ENCODE peak calls at places on chromosomes 7 and 10, in eight cellular contexts. I, R, U, E, Y, Z, S and K are unnamed samples.

GRCh38 chr7:84196007-84196551 is 1.5 kb upstream of the SEMA3A start:
- DNase-seq in S (no peak), I (no peak), Z (no peak), Y (no peak), E (no peak), R (no peak), U (no peak), K (no peak)

GRCh38 chr10:58796242-58796641 is 283.6 kb downstream of the BICC1 start:
- DNase-seq in E (no peak), S (no peak), Z (no peak), I (no peak), Y (no peak), R (no peak), U (no peak), K (no peak)

GRCh38 chr10:78757542-78757941 is 311.2 kb upstream of the ZMIZ1 start:
- DNase-seq in Z (no peak), U (no peak), I (no peak), Y (no peak), R (no peak), S (no peak), E (no peak), K (no peak)

GRCh38 chr10:73840403-73841301 is 29.3 kb upstream of the NDST2 start:
- DNase-seq in S (no peak), U (no peak), Y (no peak), R (peak; percentile 59), E (no peak), Z (peak; percentile 99), I (no peak), K (no peak)

GRCh38 chr10:23384364-23384763 is 39.8 kb upstream of the C10orf67 start:
- DNase-seq in Z (no peak), S (no peak), U (no peak), Y (no peak), E (no peak), R (no peak), I (no peak), K (no peak)

GRCh38 chr7:103446046-103446520 is at the start of gene SLC26A5:
- DNase-seq in U (peak; percentile 62), Y (peak; percentile 74), E (no peak), Z (no peak), S (peak; percentile 76), R (peak; percentile 92), I (no peak), K (no peak)

GRCh38 chr7:4174451-4174850 is 507.6 kb upstream of the FOXK1 start:
- DNase-seq in E (no peak), I (no peak), Y (no peak), U (no peak), R (no peak), S (no peak), Z (no peak), K (no peak)

GRCh38 chr10:35304649-35305048 is 31.7 kb upstream of the CCNY start:
- DNase-seq in Y (no peak), R (no peak), E (no peak), Z (no peak), I (no peak), U (no peak), S (no peak), K (no peak)

GRCh38 chr10:44023517-44023916 is 361.4 kb downstream of the CXCL12 start:
- DNase-seq in I (no peak), Z (no peak), Y (no peak), R (no peak), U (no peak), E (no peak), S (no peak), K (no peak)

GRCh38 chr7:155392726-155393570 is 65.0 kb upstream of the EN2 start:
- DNase-seq in S (no peak), I (no peak), R (no peak), Z (no peak), E (peak; percentile 59), U (no peak), Y (no peak), K (no peak)

GRCh38 chr10:49387029-49387428 is 8.9 kb downstream of the DRGX start:
- DNase-seq in I (no peak), S (no peak), R (no peak), Y (no peak), U (no peak), Z (no peak), E (no peak), K (no peak)

GRCh38 chr7:73858807-73859206 is 2.2 kb upstream of the TMEM270 start:
- DNase-seq in E (no peak), S (no peak), R (no peak), Y (no peak), U (no peak), I (no peak), Z (no peak), K (no peak)

GRCh38 chr7:50696810-50697582 is 85.7 kb downstream of the GRB10 start:
- DNase-seq in Z (peak; percentile 32), Y (no peak), U (no peak), E (no peak), I (no peak), S (no peak), R (no peak), K (no peak)

GRCh38 chr7:94056796-94057207 is 52.6 kb upstream of the BET1 start:
- DNase-seq in Z (no peak), E (no peak), U (no peak), S (no peak), Y (no peak), R (no peak), I (no peak), K (no peak)

GRCh38 chr10:13939391-13939790 is 352.6 kb downstream of the PRPF18 start:
- DNase-seq in R (no peak), U (no peak), Z (no peak), E (no peak), S (no peak), Y (no peak), I (no peak), K (no peak)

GRCh38 chr7:12612622-12613021 is 42.1 kb downstream of the SCIN start:
- DNase-seq in U (no peak), E (no peak), R (no peak), I (no peak), Z (no peak), Y (no peak), S (no peak), K (no peak)

DNA sequence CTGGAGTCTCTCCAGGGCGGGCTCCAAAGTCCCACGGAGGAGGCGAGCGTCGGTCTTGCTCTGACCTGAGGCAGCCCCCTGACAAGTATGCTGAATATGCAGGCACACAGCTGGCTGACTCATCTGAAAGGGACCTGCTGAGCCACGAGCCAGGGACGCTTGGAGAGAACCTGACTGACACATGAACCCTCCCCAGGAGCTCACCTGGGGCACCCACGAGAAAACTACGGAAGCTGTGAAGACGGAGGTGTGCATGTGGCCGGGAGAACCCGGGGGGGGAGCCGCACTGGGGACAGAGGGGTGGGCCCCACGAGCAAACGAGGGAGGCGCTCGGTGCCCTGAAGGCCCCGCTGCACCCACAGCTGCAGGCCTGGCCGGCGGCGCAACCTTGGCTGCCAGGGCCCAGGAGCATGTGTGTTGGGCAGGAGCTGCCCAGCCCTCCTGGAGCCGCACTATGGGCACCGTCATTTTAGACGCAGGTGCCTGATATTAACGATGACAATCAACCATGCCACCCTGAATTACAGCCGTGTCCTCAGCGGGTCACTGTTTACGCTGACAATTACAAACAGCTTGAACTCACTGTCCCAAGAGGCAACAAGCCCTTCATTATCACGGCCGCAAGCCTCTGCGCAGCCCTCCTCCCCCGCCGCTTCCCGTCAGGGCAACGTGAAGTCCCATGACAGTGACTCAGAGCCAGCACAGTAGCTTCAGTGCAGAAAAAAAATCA is 64.7 kb downstream of the DIP2C start:
- DNase-seq in S (no peak), E (no peak), R (peak; percentile 72), I (peak; percentile 75), Z (peak; percentile 69), U (peak; percentile 36), Y (no peak), K (peak; percentile 90)
- TF ChIP-seq POLR2A in S (no peak), E (no peak), R (no peak), I (no peak), Z (peak; percentile 23), U (no peak), Y (no peak), K (no peak)

DNA sequence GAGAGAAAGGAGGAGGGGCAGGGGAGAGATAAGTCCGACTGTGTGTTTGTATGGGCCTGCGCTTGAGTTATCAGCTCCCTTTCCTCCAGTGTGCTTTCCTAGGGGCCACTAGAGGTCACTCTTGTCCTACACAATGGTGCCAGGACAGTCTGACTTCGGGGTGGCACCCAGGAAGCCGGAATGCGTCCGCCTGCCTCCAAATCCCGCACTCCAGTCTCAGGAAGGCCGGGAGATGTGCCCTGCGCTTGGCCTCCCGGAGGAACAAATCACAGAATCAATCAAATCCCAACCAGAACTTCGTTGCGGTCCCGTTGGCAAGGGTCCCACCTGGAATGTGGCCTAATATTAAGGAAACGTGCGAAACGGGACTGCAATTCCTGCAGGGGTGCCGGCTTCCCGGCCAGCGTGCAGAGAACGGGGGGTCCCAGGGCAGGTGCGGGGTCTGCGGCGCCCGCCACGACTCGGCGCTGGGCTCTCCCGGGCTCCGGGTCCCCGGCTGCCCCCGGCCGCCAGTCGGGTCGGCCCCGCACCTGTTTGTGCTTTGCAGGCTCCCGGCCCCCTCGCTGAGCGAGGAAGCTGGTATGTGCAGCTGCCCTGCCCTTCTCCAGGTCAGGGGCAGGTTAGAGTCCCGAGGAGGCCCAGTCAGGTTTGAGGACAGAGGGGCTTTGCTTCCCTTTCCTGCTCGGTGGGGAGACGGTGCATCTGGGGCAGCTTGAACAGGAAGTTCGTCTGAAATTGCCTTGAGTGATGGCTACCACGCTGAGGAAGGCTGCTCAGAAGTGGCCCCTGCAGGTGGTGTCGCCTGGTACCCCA is 21.0 kb upstream of the HPS1 start:
- DNase-seq in Y (peak; percentile 77), I (peak; percentile 77), U (peak; percentile 79), E (peak; percentile 90), R (peak; percentile 86), Z (peak; percentile 79), S (peak; percentile 76), K (peak; percentile 89)
- H3K4me3 ChIP-seq in Y (no peak overlapping the region), I (peak overlapping the region; percentile 45), U (peak overlapping the region; percentile 53), E (peak overlapping the region; percentile 76), R (peak overlapping the region; percentile 68), Z (peak overlapping the region; percentile 75), S (peak overlapping the region; percentile 68), K (peak overlapping the region; percentile 41)

DNA sequence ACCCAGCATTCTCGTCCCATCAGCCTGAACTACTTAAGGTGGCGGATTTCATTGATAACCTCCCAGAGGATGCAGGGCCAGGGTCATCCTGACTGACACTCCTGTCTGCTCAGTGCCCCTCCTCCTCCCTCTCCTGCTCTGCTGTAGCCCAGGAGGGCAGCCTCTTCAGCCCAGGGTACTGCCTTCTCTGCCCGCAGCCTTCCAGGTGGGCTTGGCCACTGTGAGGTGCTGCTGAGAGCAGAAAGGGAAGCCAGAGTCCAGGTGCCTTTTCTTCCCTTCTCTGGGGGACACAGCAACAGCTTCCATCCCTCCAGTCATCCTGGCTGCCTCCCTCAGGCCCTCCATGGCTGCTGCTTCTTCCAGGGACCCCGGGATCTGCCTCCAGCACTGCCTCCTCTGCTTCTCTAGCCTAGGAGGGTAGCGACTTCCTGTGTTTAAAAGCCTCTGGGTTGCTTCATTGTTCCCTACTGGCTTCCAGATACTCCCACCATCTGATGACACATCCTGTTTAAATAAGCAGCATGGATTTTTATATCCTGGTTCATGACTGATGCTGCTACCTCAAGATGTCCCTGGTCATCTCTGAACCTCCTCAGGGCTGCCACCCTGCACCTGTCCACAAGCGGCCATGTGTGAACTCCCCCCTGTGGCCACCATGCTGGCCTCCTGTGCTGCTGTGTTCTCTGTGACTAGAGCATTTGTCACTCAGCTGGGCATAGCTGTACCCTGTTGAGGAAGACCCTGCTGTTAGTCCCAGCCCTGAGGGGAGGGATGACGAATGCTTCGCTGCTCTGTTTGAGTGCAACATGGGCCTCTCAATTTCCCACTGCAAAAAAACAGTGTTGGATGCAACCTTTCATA is 55.8 kb downstream of the AKR1C4 start:
- DNase-seq in Z (peak; percentile 18), U (no peak), E (peak; percentile 31), Y (no peak), I (no peak), R (no peak), S (no peak), K (no peak)
- TF ChIP-seq EP300 in Z (no peak), U (no peak), E (no peak), Y (no peak), I (no peak), R (no peak), S (no peak), K (no peak)

GRCh38 chr10:91340613-91341362 is 69.4 kb upstream of the HECTD2 start:
- DNase-seq in I (no peak), R (no peak), S (no peak), Z (no peak), E (no peak), U (no peak), Y (no peak), K (no peak)
- TF ChIP-seq POLR2A in I (no peak), R (no peak), S (no peak), Z (no peak), E (no peak), U (no peak), Y (no peak), K (no peak)